ENCODE peak calls at places on chromosome 15, in ten cellular contexts. G, U, X, A, Y, W, L, M, K and E are unnamed samples.

GRCh38 chr15:68637755-68638405 is 59.1 kb downstream of the CORO2B start:
- ATAC-seq in G (no peak), U (peak), X (peak), A (no peak), Y (no peak), W (no peak), L (no peak), M (peak), K (no peak), E (no peak)

GRCh38 chr15:61064653-61065052 is 164.4 kb downstream of the RORA start:
- ATAC-seq in G (no peak), U (peak), X (no peak), A (no peak), Y (no peak), W (no peak), L (no peak), M (no peak), K (no peak), E (no peak)

GRCh38 chr15:31504462-31504839 is 177.8 kb downstream of the KLF13 start:
- ATAC-seq in G (no peak), U (no peak), X (no peak), A (no peak), Y (no peak), W (no peak), L (no peak), M (no peak), K (peak), E (no peak)

GRCh38 chr15:47184405-47185221 is 532.7 kb upstream of the SEMA6D start:
- ATAC-seq in G (no peak), U (peak), X (peak), A (no peak), Y (no peak), W (no peak), L (no peak), M (peak), K (peak), E (no peak)

GRCh38 chr15:82139823-82140268 is 94.0 kb upstream of the MEX3B start:
- ATAC-seq in G (no peak), U (no peak), X (no peak), A (no peak), Y (peak), W (no peak), L (no peak), M (peak), K (peak), E (no peak)

GRCh38 chr15:56598991-56599390 is 134.1 kb upstream of the MNS1 start:
- ATAC-seq in G (no peak), U (no peak), X (no peak), A (no peak), Y (no peak), W (no peak), L (no peak), M (no peak), K (peak), E (no peak)

GRCh38 chr15:26771168-26771916 is 1.5 kb downstream of the GABRB3 start:
- ATAC-seq in G (no peak), U (no peak), X (peak), A (no peak), Y (no peak), W (no peak), L (no peak), M (peak), K (no peak), E (no peak)

GRCh38 chr15:40003491-40003916 is 35.5 kb downstream of the SRP14 start:
- ATAC-seq in G (no peak), U (peak), X (no peak), A (no peak), Y (no peak), W (no peak), L (no peak), M (no peak), K (no peak), E (no peak)

GRCh38 chr15:95375281-95375680 is 955.2 kb upstream of the NR2F2 start:
- ATAC-seq in G (no peak), U (no peak), X (no peak), A (no peak), Y (no peak), W (no peak), L (no peak), M (no peak), K (no peak), E (no peak)

GRCh38 chr15:66943456-66944095 is 121.8 kb upstream of the SMAD3 start:
- ATAC-seq in G (no peak), U (peak), X (peak), A (no peak), Y (peak), W (no peak), L (no peak), M (no peak), K (peak), E (peak)